ENCODE peak calls at places on chromosomes 4 and X, in five cellular contexts. Q, P, Y, V and W are unnamed samples.
A peak's percentile ranks its signal among the peaks of the same experiment; 100 is the strongest.

GRCh38 chrX:9794495-9794894 is 8.3 kb downstream of the SHROOM2 start:
- DNase-seq in Q (no peak), P (no peak), Y (no peak), V (no peak), W (no peak)

GRCh38 chr4:8919651-8920288 is 48.1 kb upstream of the HMX1 start:
- DNase-seq in Q (peak; percentile 70), P (no peak), Y (no peak), V (no peak), W (no peak)

GRCh38 chrX:12984629-12985303 is 9.9 kb downstream of the TMSB4X start:
- DNase-seq in Q (no peak), P (no peak), Y (peak; percentile 58), V (peak; percentile 86), W (peak; percentile 81)

GRCh38 chrX:39725928-39726619 is 371.7 kb downstream of the BCOR start:
- DNase-seq in Q (peak; percentile 76), P (no peak), Y (peak; percentile 67), V (peak; percentile 91), W (peak; percentile 86)

GRCh38 chr4:22299678-22300077 is 216.2 kb downstream of the ADGRA3 start:
- DNase-seq in Q (no peak), P (no peak), Y (no peak), V (no peak), W (no peak)

GRCh38 chr4:76589402-76589801 is 154.4 kb downstream of the SHROOM3 start:
- DNase-seq in Q (no peak), P (no peak), Y (peak; percentile 65), V (peak; percentile 95), W (no peak)

GRCh38 chr4:153065286-153065685 is 129.2 kb downstream of the FHDC1 start:
- DNase-seq in Q (peak; percentile 39), P (no peak), Y (no peak), V (no peak), W (no peak)

GRCh38 chr4:147813107-147813773 is 81.4 kb downstream of the ARHGAP10 start:
- DNase-seq in Q (no peak), P (no peak), Y (no peak), V (peak; percentile 75), W (peak; percentile 37)

GRCh38 chrX:110791206-110791605 is 4.4 kb downstream of the CHRDL1 start:
- DNase-seq in Q (no peak), P (no peak), Y (no peak), V (no peak), W (no peak)

GRCh38 chr4:168139336-168139735 is 47.0 kb downstream of the ANXA10 start:
- DNase-seq in Q (no peak), P (no peak), Y (peak; percentile 79), V (peak; percentile 13), W (peak; percentile 77)

GRCh38 chr4:3204021-3204431 is 44.9 kb upstream of the MSANTD1 start:
- DNase-seq in Q (peak; percentile 85), P (no peak), Y (peak; percentile 63), V (peak; percentile 68), W (peak; percentile 42)

GRCh38 chr4:158371158-158371557 is 150.5 kb upstream of the RXFP1 start:
- DNase-seq in Q (no peak), P (no peak), Y (peak; percentile 60), V (peak; percentile 18), W (peak; percentile 49)

GRCh38 chrX:150324035-150324728 is 38.9 kb upstream of the MAMLD1 start:
- DNase-seq in Q (no peak), P (no peak), Y (peak; percentile 88), V (peak; percentile 70), W (peak; percentile 87)

GRCh38 chr4:10554694-10555093 is 97.5 kb upstream of the ZNF518B start:
- DNase-seq in Q (no peak), P (peak; percentile 41), Y (peak; percentile 80), V (peak; percentile 50), W (peak; percentile 67)

GRCh38 chrX:4661771-4662170 is 948.3 kb upstream of the PRKX start:
- DNase-seq in Q (no peak), P (no peak), Y (no peak), V (no peak), W (no peak)

GRCh38 chr4:27066591-27066990 is 205.9 kb downstream of the STIM2 start:
- DNase-seq in Q (peak; percentile 72), P (no peak), Y (no peak), V (no peak), W (peak; percentile 5)

GRCh38 chr4:113293673-113294072 is 244.2 kb downstream of the ANK2 start:
- DNase-seq in Q (no peak), P (no peak), Y (no peak), V (peak; percentile 18), W (peak; percentile 12)

GRCh38 chrX:48573690-48574269 is 504 bp upstream of the RBM3 start:
- DNase-seq in Q (peak; percentile 87), P (no peak), Y (peak; percentile 52), V (no peak), W (no peak)

GRCh38 chrX:140040397-140040796 is 75.1 kb upstream of the CXorf66 start:
- DNase-seq in Q (no peak), P (no peak), Y (no peak), V (peak; percentile 4), W (no peak)

GRCh38 chrX:74395556-74395955 is 25.7 kb upstream of the SLC16A2 start:
- DNase-seq in Q (no peak), P (no peak), Y (no peak), V (no peak), W (no peak)

GRCh38 chrX:9862953-9863352 is 76.7 kb downstream of the SHROOM2 start:
- DNase-seq in Q (no peak), P (no peak), Y (no peak), V (no peak), W (no peak)

GRCh38 chr4:118683513-118683912 is 1.7 kb upstream of the METTL14 start:
- DNase-seq in Q (no peak), P (peak; percentile 4), Y (peak; percentile 21), V (no peak), W (peak; percentile 15)

GRCh38 chr4:11632488-11632887 is 203.8 kb upstream of the HS3ST1 start:
- DNase-seq in Q (no peak), P (no peak), Y (no peak), V (no peak), W (peak; percentile 19)

GRCh38 chrX:2397229-2397628 is 103.5 kb downstream of the DHRSX start:
- DNase-seq in Q (peak; percentile 39), P (no peak), Y (no peak), V (no peak), W (no peak)

GRCh38 chr4:176002007-176002623 is 63.5 kb upstream of the WDR17 start:
- DNase-seq in Q (peak; percentile 83), P (peak; percentile 40), Y (peak; percentile 3), V (peak; percentile 6), W (no peak)

GRCh38 chr4:183257808-183258207 is 62.3 kb downstream of the CLDN22 start:
- DNase-seq in Q (no peak), P (no peak), Y (no peak), V (no peak), W (no peak)

GRCh38 chrX:31397119-31397518 is 325.3 kb upstream of the FTHL17 start:
- DNase-seq in Q (no peak), P (no peak), Y (no peak), V (peak; percentile 42), W (peak; percentile 86)

GRCh38 chrX:85930099-85930498 is 117.3 kb downstream of the CHM start:
- DNase-seq in Q (no peak), P (no peak), Y (peak; percentile 3), V (no peak), W (no peak)

GRCh38 chr4:14178421-14178820 is 550.9 kb upstream of the BOD1L1 start:
- DNase-seq in Q (no peak), P (no peak), Y (peak; percentile 66), V (peak; percentile 41), W (peak; percentile 61)